ENCODE peak calls at places on chromosomes 5 and 9, in ten cellular contexts. P is NCI-H82; N is effector memory CD8-positive, alpha-beta T cell; K is NCI-H2029; F is C1 segment of cervical spinal cord; E is T-helper 2 cell; D is GM06990; W is glutamatergic neuron; Q is mesenchymal stem cell; C is cerebellum. A is an unnamed sample.
A peak's percentile ranks its signal among the peaks of the same experiment; 100 is the strongest.

GRCh38 chr9:130741831-130742449 is 48.4 kb downstream of the EXOSC2 start:
- DNase-seq in D (no peak), P (no peak), E (no peak), N (no peak), C (no peak), K (no peak), W (no peak), Q (peak; percentile 33), F (no peak), A (peak; percentile 46)

GRCh38 chr5:40165789-40166728 is 513.7 kb upstream of the PTGER4 start:
- DNase-seq in C (no peak), N (no peak), W (no peak), P (no peak), D (no peak), E (no peak), Q (no peak), F (no peak), K (no peak), A (no peak)

GRCh38 chr5:78060421-78060820 is 234.1 kb downstream of the AP3B1 start:
- DNase-seq in C (no peak), N (no peak), K (no peak), D (no peak), E (no peak), W (no peak), P (no peak), Q (peak; percentile 17), F (no peak), A (no peak)

GRCh38 chr5:112706446-112707016 is 31.2 kb upstream of the APC start:
- DNase-seq in K (no peak), P (no peak), W (no peak), E (no peak), Q (no peak), N (no peak), C (no peak), F (no peak), D (no peak), A (no peak)

GRCh38 chr5:177452688-177453638 is 6.3 kb downstream of the PRR7 start:
- DNase-seq in N (no peak), C (no peak), F (no peak), E (no peak), D (no peak), Q (peak; percentile 12), K (no peak), W (no peak), P (no peak), A (no peak)

GRCh38 chr9:93100265-93100636 is 4.2 kb downstream of the CARD19 start:
- DNase-seq in F (no peak), Q (no peak), C (no peak), P (no peak), E (no peak), W (peak; percentile 4), N (no peak), D (no peak), K (no peak), A (no peak)

GRCh38 chr9:10015755-10016154 is 597.0 kb downstream of the PTPRD start:
- DNase-seq in P (no peak), D (no peak), K (no peak), Q (no peak), F (no peak), W (no peak), C (no peak), N (no peak), E (no peak), A (no peak)

GRCh38 chr5:73853091-73853490 is 227.1 kb downstream of the ARHGEF28 start:
- DNase-seq in F (no peak), E (no peak), D (no peak), K (no peak), P (no peak), Q (peak; percentile 48), W (no peak), C (no peak), N (no peak), A (peak; percentile 72)

GRCh38 chr9:98097836-98098235 is 21.2 kb downstream of the TRIM14 start:
- DNase-seq in Q (no peak), D (no peak), N (no peak), F (no peak), K (peak; percentile 84), P (peak; percentile 17), C (no peak), W (no peak), E (peak; percentile 35), A (no peak)

GRCh38 chr9:69115621-69116020 is 58.5 kb upstream of the TJP2 start:
- DNase-seq in Q (no peak), K (no peak), W (no peak), F (no peak), D (no peak), C (no peak), P (no peak), E (no peak), N (no peak), A (peak; percentile 58)

GRCh38 chr5:31638748-31639418 is at the start of gene PDZD2:
- DNase-seq in K (peak; percentile 19), F (peak; percentile 80), E (peak; percentile 67), W (peak; percentile 83), Q (peak; percentile 72), P (peak; percentile 92), N (peak; percentile 41), D (peak; percentile 68), C (peak; percentile 76), A (peak; percentile 89)

GRCh38 chr9:109315889-109316640 is 4.8 kb downstream of the EPB41L4B start:
- DNase-seq in K (peak; percentile 98), E (no peak), N (no peak), C (peak; percentile 83), F (peak; percentile 80), D (no peak), P (peak; percentile 39), Q (no peak), W (no peak), A (peak; percentile 89)

GRCh38 chr5:887947-888640 is 4.5 kb downstream of the BRD9 start:
- DNase-seq in D (no peak), P (no peak), N (no peak), K (no peak), Q (no peak), W (no peak), F (no peak), E (no peak), C (no peak), A (no peak)

GRCh38 chr5:88785396-88786216 is 97.4 kb downstream of the MEF2C start:
- DNase-seq in N (no peak), F (peak; percentile 6), Q (peak; percentile 97), D (no peak), W (no peak), E (no peak), C (peak; percentile 47), K (peak; percentile 79), P (no peak), A (peak; percentile 69)

GRCh38 chr5:135534609-135535419 is 950 bp downstream of the NEUROG1 start:
- DNase-seq in N (no peak), D (no peak), F (no peak), W (peak; percentile 84), K (no peak), Q (no peak), E (no peak), C (no peak), P (peak; percentile 56), A (no peak)

GRCh38 chr5:109045710-109046109 is 298.0 kb downstream of the FER start:
- DNase-seq in E (no peak), K (no peak), F (no peak), C (no peak), W (no peak), N (no peak), D (no peak), Q (peak; percentile 58), P (no peak), A (no peak)

GRCh38 chr5:151602806-151603205 is 11.7 kb upstream of the FAT2 start:
- DNase-seq in D (no peak), P (no peak), E (no peak), F (no peak), Q (no peak), K (no peak), N (no peak), C (no peak), W (no peak), A (no peak)

GRCh38 chr5:172412724-172413260 is 41.5 kb downstream of the SH3PXD2B start:
- DNase-seq in P (no peak), K (no peak), E (no peak), F (peak; percentile 77), Q (peak; percentile 96), C (no peak), D (peak; percentile 21), N (no peak), W (no peak), A (peak; percentile 88)

GRCh38 chr5:56922922-56923321 is 13.5 kb downstream of the SETD9 start:
- DNase-seq in C (no peak), W (no peak), D (no peak), E (no peak), K (no peak), F (no peak), Q (no peak), N (no peak), P (no peak), A (no peak)

GRCh38 chr9:1083325-1083913 is 33.3 kb downstream of the DMRT2 start:
- DNase-seq in Q (no peak), F (peak; percentile 71), K (no peak), E (no peak), D (no peak), N (no peak), W (peak; percentile 88), C (peak; percentile 2), P (peak; percentile 21), A (peak; percentile 60)

GRCh38 chr5:156379198-156379597 is 52.2 kb downstream of the SGCD start:
- DNase-seq in Q (no peak), E (no peak), D (no peak), C (no peak), K (no peak), W (no peak), N (no peak), F (no peak), P (peak; percentile 44), A (no peak)

GRCh38 chr5:135448796-135449507 is 1.8 kb upstream of the DCANP1 start:
- DNase-seq in D (no peak), W (no peak), F (no peak), P (no peak), N (no peak), E (no peak), C (no peak), K (no peak), Q (no peak), A (no peak)

GRCh38 chr9:132997591-132997990 is 19.1 kb downstream of the GFI1B start:
- DNase-seq in W (no peak), C (no peak), D (no peak), F (no peak), N (no peak), P (no peak), E (no peak), Q (peak; percentile 47), K (no peak), A (peak; percentile 65)

GRCh38 chr5:177473461-177473991 is at the start of gene DBN1:
- DNase-seq in P (peak; percentile 77), E (no peak), K (peak; percentile 65), W (peak; percentile 81), N (no peak), Q (peak; percentile 54), C (peak; percentile 76), D (peak; percentile 61), F (no peak), A (peak; percentile 94)

GRCh38 chr5:10513501-10514442 is 50.1 kb upstream of the ANKRD33B start:
- DNase-seq in W (no peak), Q (peak; percentile 68), E (no peak), F (no peak), N (no peak), C (no peak), D (no peak), K (no peak), P (peak; percentile 75), A (peak; percentile 71)

GRCh38 chr5:143955140-143955539 is 143.2 kb downstream of the HMHB1 start:
- DNase-seq in E (no peak), D (no peak), Q (peak; percentile 44), N (no peak), F (no peak), W (no peak), C (no peak), K (no peak), P (no peak), A (peak; percentile 49)

GRCh38 chr9:129398901-129399300 is 220.8 kb upstream of the IER5L start:
- DNase-seq in D (no peak), K (no peak), E (no peak), N (no peak), F (no peak), Q (no peak), P (no peak), W (no peak), C (no peak), A (no peak)

GRCh38 chr5:134570365-134570758 is 44.9 kb downstream of the JADE2 start:
- DNase-seq in Q (no peak), N (no peak), F (no peak), D (no peak), W (no peak), K (no peak), P (no peak), E (no peak), C (no peak), A (no peak)

A was measured in AG20443.